ENCODE peak calls at places on chromosomes 3 and 15, in four cellular contexts. Z, V, P and C are unnamed samples.

GRCh38 chr15:91126080-91126479 is 26.0 kb downstream of the SV2B start:
- DNase-seq in Z (peak), V (no peak), P (no peak), C (no peak)

GRCh38 chr3:13452490-13453335 is 27.4 kb upstream of the HDAC11 start:
- DNase-seq in Z (peak), P (peak), V (peak), C (peak)

GRCh38 chr3:154098396-154098795 is 22.8 kb upstream of the ARHGEF26 start:
- DNase-seq in V (no peak), P (no peak), Z (no peak), C (no peak)

GRCh38 chr3:127253491-127253890 is 34.4 kb downstream of the PRR20G start:
- DNase-seq in V (no peak), P (no peak), Z (no peak), C (no peak)

GRCh38 chr15:52076889-52077781 is 35.4 kb downstream of the BCL2L10 start:
- DNase-seq in V (peak), P (peak), Z (peak), C (peak)

GRCh38 chr3:182809523-182809922 is 16.2 kb downstream of the ATP11B start:
- DNase-seq in P (no peak), V (peak), Z (no peak), C (no peak)

GRCh38 chr3:153165211-153165815 is 3.3 kb downstream of the RAP2B start:
- DNase-seq in V (no peak), P (peak), Z (no peak), C (peak)

GRCh38 chr3:133941390-133941789 is 45.7 kb upstream of the RAB6B start:
- DNase-seq in P (peak), V (no peak), Z (no peak), C (no peak)

GRCh38 chr15:31155136-31155535 is 53.6 kb upstream of the TRPM1 start:
- DNase-seq in Z (no peak), V (no peak), P (no peak), C (no peak)

GRCh38 chr15:41523097-41523496 is 9.5 kb upstream of the LTK start:
- DNase-seq in P (peak), Z (no peak), V (no peak), C (no peak)

GRCh38 chr3:14718539-14718938 is 43.6 kb downstream of the C3orf20 start:
- DNase-seq in Z (no peak), V (no peak), P (no peak), C (no peak)

GRCh38 chr3:115525726-115526125 is 97.6 kb upstream of the GAP43 start:
- DNase-seq in P (peak), Z (peak), V (no peak), C (no peak)

GRCh38 chr3:170003881-170004356 is 33.9 kb upstream of the GPR160 start:
- DNase-seq in V (no peak), P (no peak), Z (no peak), C (no peak)

GRCh38 chr3:194296448-194296831 is 54.7 kb downstream of the CPN2 start:
- DNase-seq in V (peak), Z (peak), P (peak), C (peak)

GRCh38 chr3:164416491-164417222 is 661.6 kb downstream of the SI start:
- DNase-seq in V (no peak), Z (no peak), P (peak), C (peak)